ENCODE peak calls at places on chromosome 6, in ten cellular contexts. L is stomach, J is prostate gland, R is GM12892, G is breast epithelium, Y is H1, W is HepG2, F is transverse colon, D is K562, P is sigmoid colon. K is an unnamed sample.

GRCh38 chr6:51934098-51934497 is 153.3 kb downstream of the PKHD1 start:
- DNase-seq in F (no peak), L (no peak), Y (peak; percentile 54), W (peak; percentile 24), R (no peak), G (no peak), P (no peak), D (peak; percentile 44), J (no peak), K (no peak)

GRCh38 chr6:127436578-127437110 is 22.5 kb downstream of the KIAA0408 start:
- DNase-seq in W (no peak), G (no peak), F (no peak), Y (no peak), J (no peak), D (no peak), L (no peak), R (no peak), P (no peak), K (no peak)

GRCh38 chr6:148854992-148855391 is 108.2 kb downstream of the UST start:
- DNase-seq in L (no peak), Y (no peak), P (no peak), G (no peak), W (no peak), D (no peak), F (no peak), R (no peak), J (no peak), K (no peak)

GRCh38 chr6:146850238-146850896 is 251.6 kb downstream of the ADGB start:
- DNase-seq in J (no peak), D (no peak), Y (no peak), R (no peak), P (no peak), F (no peak), W (no peak), G (no peak), L (no peak), K (no peak)

GRCh38 chr6:104603108-104603745 is 256.5 kb downstream of the HACE1 start:
- DNase-seq in J (no peak), D (no peak), Y (no peak), F (no peak), R (no peak), L (no peak), P (no peak), W (no peak), G (no peak), K (no peak)

GRCh38 chr6:157514659-157515496 is 133.9 kb downstream of the ZDHHC14 start:
- DNase-seq in L (no peak), W (peak; percentile 75), G (no peak), Y (no peak), D (peak; percentile 96), F (no peak), R (no peak), J (no peak), P (no peak), K (no peak)

GRCh38 chr6:112801681-112802080 is 454.6 kb downstream of the RFPL4B start:
- DNase-seq in D (no peak), L (no peak), J (no peak), Y (no peak), G (no peak), R (no peak), P (no peak), F (no peak), W (no peak), K (no peak)

GRCh38 chr6:83708970-83709747 is at the start of gene SNAP91:
- DNase-seq in G (no peak), D (no peak), P (peak; percentile 56), Y (peak; percentile 85), F (no peak), W (no peak), J (peak; percentile 43), L (no peak), R (peak; percentile 6), K (peak; percentile 15)

GRCh38 chr6:401239-401993 is 9.9 kb downstream of the IRF4 start:
- DNase-seq in J (no peak), F (no peak), W (no peak), R (no peak), P (no peak), G (no peak), Y (no peak), D (no peak), L (no peak), K (no peak)

DNA sequence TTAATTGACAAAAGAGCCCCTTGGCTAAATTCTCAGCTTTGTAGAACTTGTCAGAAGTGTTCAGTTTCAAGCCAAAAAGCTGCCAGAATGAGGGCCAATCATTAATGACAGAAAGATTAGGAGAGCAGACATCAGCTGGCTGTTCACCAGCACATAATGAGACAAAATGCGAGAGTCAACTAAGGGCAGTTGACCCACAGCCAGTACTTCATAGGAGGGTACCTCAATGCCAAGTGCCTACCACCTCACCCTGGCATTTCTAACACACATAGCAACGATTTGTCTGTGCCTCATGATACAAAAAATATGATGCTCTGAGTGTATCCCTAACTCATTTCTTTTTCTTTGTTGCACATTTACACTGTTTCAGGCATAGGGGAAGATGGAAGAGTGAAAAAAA is 243.1 kb downstream of the MYLK4 start:
- DNase-seq in Y (no peak), R (no peak), J (no peak), W (no peak), F (no peak), G (no peak), P (no peak), L (no peak), D (no peak), K (no peak)
- TF ChIP-seq POLR2A in Y (no peak), R (no peak), J (no peak), W (no peak), F (no peak), G (no peak), P (no peak), L (no peak), D (no peak), K (no peak)

GRCh38 chr6:36853325-36853724 is 14.1 kb upstream of the CPNE5 start:
- DNase-seq in W (no peak), G (peak; percentile 78), F (no peak), R (no peak), P (peak; percentile 83), Y (no peak), J (peak; percentile 50), L (no peak), D (no peak), K (no peak)
- TF ChIP-seq POLR2AphosphoS5 in W (no peak), G (peak; percentile 20), F (no peak), R (no peak), P (no peak), Y (no peak), J (peak; percentile 80), L (peak; percentile 70), D (no peak), K (no peak)

GRCh38 chr6:32664354-32664753 is 2.1 kb downstream of the HLA-DQB1 start:
- DNase-seq in L (no peak), G (no peak), D (no peak), Y (no peak), P (no peak), F (no peak), W (no peak), J (no peak), R (no peak), K (no peak)

GRCh38 chr6:32668226-32668747 is 1.8 kb upstream of the HLA-DQB1 start:
- DNase-seq in G (peak; percentile 48), Y (no peak), F (peak; percentile 26), D (no peak), R (peak; percentile 29), J (peak; percentile 23), P (no peak), L (peak; percentile 50), W (peak; percentile 31), K (peak; percentile 36)

GRCh38 chr6:32664827-32665362 is 1.6 kb downstream of the HLA-DQB1 start:
- DNase-seq in G (no peak), D (no peak), W (no peak), J (no peak), F (peak; percentile 40), P (peak; percentile 72), R (no peak), Y (no peak), L (peak; percentile 37), K (no peak)

GRCh38 chr6:32665621-32666140 is 776 bp downstream of the HLA-DQB1 start:
- DNase-seq in L (no peak), F (no peak), W (no peak), J (no peak), D (no peak), R (no peak), Y (no peak), P (no peak), G (no peak), K (no peak)

DNA sequence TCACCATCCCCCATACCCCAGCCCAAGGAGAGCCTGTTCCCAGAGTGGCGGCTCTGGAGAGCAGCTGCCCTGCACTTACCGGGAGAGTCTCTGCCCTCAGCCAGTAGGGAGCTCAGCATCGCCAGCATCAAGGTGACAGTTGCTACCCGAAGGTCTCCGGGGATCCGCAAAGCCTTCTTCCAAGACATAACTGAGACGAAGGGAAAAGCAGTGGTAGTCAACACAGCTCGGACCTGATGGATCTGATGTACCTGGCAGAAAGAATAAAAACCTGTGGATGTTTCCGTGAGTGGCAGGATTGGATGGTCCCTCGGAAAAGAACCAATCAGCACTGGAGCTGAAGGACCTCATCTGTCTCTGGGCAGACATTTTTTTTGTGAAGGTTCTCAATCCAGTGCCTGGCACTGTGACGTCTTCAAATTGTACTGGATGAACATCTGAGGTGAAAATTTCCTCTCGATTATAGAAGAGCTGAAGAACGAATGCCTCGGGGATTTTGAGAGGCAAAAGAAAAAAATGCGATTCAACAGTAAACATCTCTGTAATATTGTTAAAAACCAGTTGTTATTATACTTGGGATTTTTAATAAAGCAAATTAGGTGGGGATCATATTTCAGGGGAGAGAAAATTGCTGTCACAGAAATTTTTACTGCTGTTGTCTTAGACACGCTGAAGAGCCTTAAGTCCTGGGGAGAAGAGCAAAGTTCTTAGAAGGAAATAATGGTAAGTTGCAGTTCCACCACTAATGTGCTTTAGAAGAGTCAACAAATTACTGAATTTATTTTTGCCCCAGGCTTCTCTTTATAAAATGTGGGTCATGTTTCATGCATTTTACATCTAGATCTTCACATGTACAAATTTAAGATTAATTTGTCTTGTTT is at the start of gene HLA-DQB1:
- DNase-seq in R (peak; percentile 51), Y (no peak), D (no peak), G (no peak), L (no peak), P (no peak), J (peak; percentile 20), F (no peak), W (peak; percentile 22), K (peak; percentile 34)
- TF ChIP-seq POLR2A in R (peak; percentile 78), Y (no peak), D (no peak), G (no peak), L (no peak), P (no peak), J (no peak), F (peak; percentile 27), W (no peak), K (peak; percentile 98)

DNA sequence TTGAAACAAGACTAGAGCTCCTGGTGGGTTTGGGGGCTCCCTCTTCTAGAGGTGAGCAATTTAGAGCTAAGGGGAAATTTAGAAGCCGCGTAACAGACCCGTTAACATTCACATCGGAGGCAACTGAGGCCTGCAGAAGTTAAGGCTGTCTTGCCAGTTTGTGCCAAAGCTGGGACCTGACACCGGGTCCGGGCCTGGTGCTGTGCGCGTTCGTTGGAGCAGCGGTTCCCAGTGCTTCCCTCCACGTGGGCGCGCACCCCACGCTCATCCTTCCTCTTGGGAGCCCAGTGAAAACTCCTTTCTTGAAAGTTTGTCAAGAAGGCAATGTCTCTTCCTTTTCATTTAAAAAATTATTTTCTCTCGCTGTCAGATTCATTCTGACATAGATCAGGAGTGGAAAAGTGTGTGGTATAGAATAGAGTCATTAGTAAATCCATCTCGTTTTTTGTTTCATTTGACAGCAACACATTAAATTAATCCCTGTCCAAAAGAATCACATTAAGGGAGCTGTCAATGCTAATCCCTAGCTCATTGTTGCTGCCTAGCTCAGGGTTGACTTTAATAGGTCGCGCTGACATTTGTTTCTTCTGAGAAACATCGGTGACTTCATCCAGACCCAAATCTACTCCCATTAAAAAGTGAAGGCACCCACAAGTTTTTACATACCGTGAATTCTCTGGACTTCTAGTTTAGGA is 25.3 kb upstream of the MAP3K7 start:
- DNase-seq in D (no peak), Y (peak; percentile 49), R (no peak), W (no peak), F (no peak), L (no peak), P (no peak), J (no peak), G (no peak), K (no peak)
- TF ChIP-seq POLR2AphosphoS5 in D (no peak), Y (no peak), R (no peak), W (no peak), F (no peak), L (no peak), P (no peak), J (no peak), G (no peak), K (no peak)

K was measured in GM12891.